ENCODE peak calls at places on chromosomes 11 and 22, in five cellular contexts. A, L, P, V and S are unnamed samples.

GRCh38 chr11:132251095-132251494 is 880.7 kb downstream of the NTM start:
- DNase-seq in A (no peak), L (no peak), P (no peak), V (no peak), S (no peak)

GRCh38 chr11:10379022-10379421 is 74.1 kb downstream of the ADM start:
- DNase-seq in A (peak; percentile 50), L (no peak), P (peak; percentile 32), V (peak; percentile 34), S (peak; percentile 45)

GRCh38 chr11:91220476-91221202 is 997.8 kb upstream of the CHORDC1 start:
- DNase-seq in A (peak; percentile 42), L (no peak), P (no peak), V (no peak), S (peak; percentile 36)

GRCh38 chr11:34468209-34468841 is 29.6 kb downstream of the CAT start:
- DNase-seq in A (peak; percentile 14), L (peak; percentile 54), P (no peak), V (peak; percentile 54), S (peak; percentile 30)

GRCh38 chr11:15910761-15911160 is 445.6 kb downstream of the SOX6 start:
- DNase-seq in A (no peak), L (no peak), P (no peak), V (peak; percentile 98), S (no peak)

GRCh38 chr11:122069946-122070345 is 46.1 kb downstream of the BLID start:
- DNase-seq in A (peak; percentile 91), L (peak; percentile 40), P (peak; percentile 83), V (peak; percentile 48), S (peak; percentile 94)

GRCh38 chr22:35510951-35511350 is 29.7 kb upstream of the RASD2 start:
- DNase-seq in A (no peak), L (no peak), P (no peak), V (no peak), S (no peak)

GRCh38 chr11:95456704-95457491 is 225.9 kb upstream of the SESN3 start:
- DNase-seq in A (peak; percentile 17), L (no peak), P (no peak), V (peak; percentile 13), S (peak; percentile 40)

GRCh38 chr11:117427356-117427874 is 99.8 kb downstream of the CEP164 start:
- DNase-seq in A (no peak), L (no peak), P (no peak), V (no peak), S (no peak)

GRCh38 chr11:110373061-110373702 is 56.6 kb upstream of the FDX1 start:
- DNase-seq in A (peak; percentile 60), L (no peak), P (no peak), V (no peak), S (peak; percentile 53)

GRCh38 chr22:28976588-28976987 is 85.0 kb downstream of the C22orf31 start:
- DNase-seq in A (peak; percentile 88), L (no peak), P (no peak), V (no peak), S (peak; percentile 62)

GRCh38 chr22:45155050-45155840 is 8.5 kb upstream of the NUP50 start:
- DNase-seq in A (peak; percentile 72), L (no peak), P (no peak), V (no peak), S (peak; percentile 94)

GRCh38 chr11:113664069-113664980 is 41.8 kb downstream of the TMPRSS5 start:
- DNase-seq in A (peak; percentile 58), L (no peak), P (no peak), V (peak; percentile 57), S (no peak)

GRCh38 chr11:22466809-22467208 is 128.6 kb downstream of the SLC17A6 start:
- DNase-seq in A (peak; percentile 97), L (no peak), P (no peak), V (peak; percentile 38), S (peak; percentile 54)

GRCh38 chr11:118791015-118791960 is at the start of gene DDX6:
- DNase-seq in A (peak; percentile 86), L (peak; percentile 84), P (peak; percentile 79), V (peak; percentile 93), S (peak; percentile 92)

GRCh38 chr11:1050581-1051355 is 14.2 kb upstream of the MUC6 start:
- DNase-seq in A (peak; percentile 18), L (peak; percentile 81), P (peak; percentile 52), V (peak; percentile 69), S (peak; percentile 44)

GRCh38 chr11:76270387-76270786 is 64.1 kb upstream of the WNT11 start:
- DNase-seq in A (no peak), L (no peak), P (no peak), V (no peak), S (peak; percentile 42)

GRCh38 chr22:29816539-29816938 is 21.5 kb downstream of the ASCC2 start:
- DNase-seq in A (no peak), L (no peak), P (no peak), V (no peak), S (no peak)

GRCh38 chr11:29310016-29310415 is 706.8 kb downstream of the KCNA4 start:
- DNase-seq in A (peak; percentile 95), L (no peak), P (no peak), V (no peak), S (peak; percentile 54)

GRCh38 chr11:24267015-24267414 is 229.8 kb upstream of the LUZP2 start:
- DNase-seq in A (no peak), L (no peak), P (peak; percentile 20), V (peak; percentile 53), S (no peak)

GRCh38 chr11:66338276-66339162 is 2.3 kb upstream of the RIN1 start:
- DNase-seq in A (no peak), L (no peak), P (no peak), V (no peak), S (no peak)

GRCh38 chr22:27996981-27997380 is 77.9 kb upstream of the PITPNB start:
- DNase-seq in A (no peak), L (no peak), P (no peak), V (no peak), S (no peak)

GRCh38 chr11:133833101-133833898 is 12.0 kb downstream of the SPATA19 start:
- DNase-seq in A (no peak), L (no peak), P (no peak), V (no peak), S (no peak)

GRCh38 chr11:46879056-46879585 is 33.0 kb upstream of the CKAP5 start:
- DNase-seq in A (no peak), L (no peak), P (no peak), V (no peak), S (no peak)

GRCh38 chr22:47218671-47219070 is 456.2 kb downstream of the TBC1D22A start:
- DNase-seq in A (no peak), L (no peak), P (no peak), V (no peak), S (no peak)

GRCh38 chr11:100546714-100547113 is 140.4 kb upstream of the ARHGAP42 start:
- DNase-seq in A (peak; percentile 28), L (no peak), P (no peak), V (peak; percentile 3), S (no peak)

GRCh38 chr11:69834811-69835800 is 15.9 kb upstream of the FGF3 start:
- DNase-seq in A (no peak), L (peak; percentile 51), P (no peak), V (no peak), S (no peak)

GRCh38 chr11:2999464-2999998 is 7.4 kb upstream of the NAP1L4 start:
- DNase-seq in A (no peak), L (no peak), P (no peak), V (no peak), S (no peak)

GRCh38 chr11:112049777-112050176 is 24.0 kb downstream of the PIH1D2 start:
- DNase-seq in A (no peak), L (no peak), P (no peak), V (no peak), S (no peak)

GRCh38 chr11:37511425-37511933 is 913.4 kb upstream of the RAG2 start:
- DNase-seq in A (peak; percentile 63), L (no peak), P (no peak), V (no peak), S (peak; percentile 28)

GRCh38 chr11:85827768-85828639 is 17.1 kb upstream of the SYTL2 start:
- DNase-seq in A (peak; percentile 91), L (no peak), P (no peak), V (peak; percentile 75), S (peak; percentile 95)

GRCh38 chr22:26471522-26471921 is 12.1 kb downstream of the HPS4 start:
- DNase-seq in A (peak; percentile 83), L (no peak), P (no peak), V (peak; percentile 88), S (peak; percentile 88)

GRCh38 chr11:30568933-30569332 is 17.2 kb downstream of the MPPED2 start:
- DNase-seq in A (no peak), L (no peak), P (no peak), V (no peak), S (no peak)

GRCh38 chr11:92552942-92553341 is 328.3 kb downstream of the FAT3 start:
- DNase-seq in A (peak; percentile 4), L (no peak), P (no peak), V (no peak), S (no peak)

GRCh38 chr11:97019305-97019704 is 629.5 kb downstream of the JRKL start:
- DNase-seq in A (no peak), L (no peak), P (no peak), V (no peak), S (no peak)

GRCh38 chr11:115691030-115691429 is 186.8 kb upstream of the CADM1 start:
- DNase-seq in A (no peak), L (no peak), P (no peak), V (no peak), S (no peak)

GRCh38 chr11:63762662-63763505 is 5.7 kb downstream of the ZFTA start:
- DNase-seq in A (no peak), L (peak; percentile 58), P (peak; percentile 71), V (peak; percentile 80), S (peak; percentile 43)
- H4K8ac ChIP-seq in A (no peak overlapping the region), L (no peak overlapping the region), P (peak overlapping the region; percentile 100), V (no peak overlapping the region), S (peak overlapping the region; percentile 70)

DNA sequence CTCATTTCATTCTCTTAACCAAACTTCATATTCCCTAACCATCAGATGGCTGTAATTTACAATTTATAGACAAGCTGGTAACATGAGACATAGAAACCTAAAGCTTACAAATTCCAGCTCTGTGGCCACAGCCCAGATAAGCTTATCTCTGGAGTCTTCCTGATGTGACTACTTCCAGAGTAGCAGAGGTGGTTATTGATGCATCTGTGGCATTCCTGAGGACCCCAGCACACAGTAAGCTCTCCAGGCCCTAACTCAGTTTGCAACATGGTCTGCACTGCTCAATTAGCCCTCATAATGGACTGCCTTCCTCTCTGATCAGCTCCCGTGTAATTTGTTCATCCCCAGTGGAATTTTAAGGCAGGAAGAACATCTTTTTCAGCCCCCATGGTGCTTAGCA is 30.0 kb upstream of the KCNJ11 start:
- DNase-seq in A (no peak), L (no peak), P (no peak), V (peak; percentile 49), S (no peak)
- H4K8ac ChIP-seq in A (no peak overlapping the region), L (no peak overlapping the region), P (no peak overlapping the region), V (no peak overlapping the region), S (no peak overlapping the region)

GRCh38 chr11:75151346-75152047 is 590 bp downstream of the SLCO2B1 start:
- DNase-seq in A (no peak), L (no peak), P (no peak), V (no peak), S (no peak)
- H4K8ac ChIP-seq in A (no peak overlapping the region), L (no peak overlapping the region), P (no peak overlapping the region), V (no peak overlapping the region), S (no peak overlapping the region)

DNA sequence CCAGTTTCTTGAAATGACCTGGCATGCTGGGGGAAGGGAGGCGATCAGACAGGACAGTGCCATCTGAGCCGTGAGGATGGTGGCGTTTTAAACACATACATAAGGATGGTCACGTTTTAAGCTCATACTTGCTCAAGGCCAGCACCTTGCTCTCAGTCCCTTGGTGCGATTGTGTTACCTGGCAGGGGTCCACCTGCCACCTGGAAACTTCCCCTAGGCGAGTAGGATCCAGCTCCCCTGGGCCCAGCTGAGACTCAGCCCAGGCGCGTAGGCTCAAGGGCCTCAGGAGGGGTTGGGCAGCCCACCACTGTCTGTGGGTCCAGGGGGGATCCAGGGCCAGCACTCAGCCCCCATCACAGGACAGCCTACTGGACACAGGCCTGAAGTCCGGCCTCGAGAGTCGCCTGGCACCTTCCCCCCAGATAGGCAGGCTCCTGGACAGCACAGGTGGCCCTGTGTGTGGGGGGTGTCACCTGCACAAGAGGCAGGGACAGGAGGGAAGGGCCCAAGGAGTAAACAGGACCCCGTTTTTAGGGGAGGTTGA is 185.8 kb downstream of the BRD1 start:
- DNase-seq in A (no peak), L (no peak), P (no peak), V (no peak), S (no peak)
- H4K8ac ChIP-seq in A (no peak overlapping the region), L (no peak overlapping the region), P (no peak overlapping the region), V (no peak overlapping the region), S (no peak overlapping the region)